ENCODE peak calls at places on chromosomes 16 and 17, in five cellular contexts. C, I, U, R and T are unnamed samples.

GRCh38 chr16:50706250-50706649 is 12.8 kb downstream of the NOD2 start:
- DNase-seq in I (no peak), C (no peak), U (no peak), R (no peak), T (no peak)

GRCh38 chr16:89187337-89188063 is 12.8 kb downstream of the SLC22A31 start:
- DNase-seq in R (no peak), I (no peak), U (peak; percentile 42), C (no peak), T (no peak)

GRCh38 chr17:8960325-8961144 is 5.0 kb downstream of the PIK3R5 start:
- DNase-seq in C (no peak), R (no peak), I (no peak), U (no peak), T (no peak)

GRCh38 chr17:30530346-30531025 is 53.3 kb downstream of the GOSR1 start:
- DNase-seq in U (no peak), I (no peak), R (no peak), C (no peak), T (no peak)

GRCh38 chr16:31191697-31192428 is 10.7 kb downstream of the PYCARD start:
- DNase-seq in C (no peak), I (no peak), U (no peak), R (no peak), T (no peak)

GRCh38 chr16:56866955-56867830 is 2.2 kb downstream of the SLC12A3 start:
- DNase-seq in R (no peak), C (no peak), U (peak; percentile 75), I (peak; percentile 67), T (no peak)

GRCh38 chr17:79991140-79991923 is 44.3 kb downstream of the TBC1D16 start:
- DNase-seq in U (peak; percentile 91), C (peak; percentile 90), R (peak; percentile 57), I (peak; percentile 83), T (peak; percentile 77)

GRCh38 chr17:81415681-81416080 is 20.4 kb downstream of the BAHCC1 start:
- DNase-seq in I (no peak), R (no peak), C (no peak), U (no peak), T (no peak)

GRCh38 chr16:30786115-30786935 is 680 bp downstream of the ZNF629 start:
- DNase-seq in R (no peak), C (peak; percentile 63), I (no peak), U (peak; percentile 71), T (no peak)

GRCh38 chr16:73288435-73288834 is 240.5 kb upstream of the ZFHX3 start:
- DNase-seq in I (no peak), U (no peak), R (no peak), C (no peak), T (no peak)

GRCh38 chr17:57948555-57949420 is 6.4 kb downstream of the CUEDC1 start:
- DNase-seq in I (peak; percentile 53), U (no peak), C (no peak), R (no peak), T (no peak)

GRCh38 chr17:33945641-33946546 is 309.2 kb upstream of the CCL2 start:
- DNase-seq in R (no peak), I (no peak), U (no peak), C (no peak), T (no peak)

GRCh38 chr16:56815721-56816120 is 49.3 kb upstream of the SLC12A3 start:
- DNase-seq in U (no peak), C (peak; percentile 55), I (no peak), R (no peak), T (no peak)

GRCh38 chr17:42055496-42055895 is 5.1 kb upstream of the C17orf113 start:
- DNase-seq in R (no peak), U (no peak), I (no peak), C (no peak), T (no peak)

GRCh38 chr16:57486858-57487834 is 853 bp upstream of the DOK4 start:
- DNase-seq in R (no peak), C (no peak), I (no peak), U (no peak), T (no peak)

GRCh38 chr16:82138478-82139285 is 31.3 kb downstream of the MPHOSPH6 start:
- DNase-seq in U (no peak), R (no peak), I (no peak), C (no peak), T (no peak)

GRCh38 chr16:21264226-21265036 is 13.7 kb downstream of the CRYM start:
- DNase-seq in R (no peak), C (peak; percentile 58), U (peak; percentile 34), I (no peak), T (no peak)

GRCh38 chr17:36992701-36993100 is 43.9 kb downstream of the AATF start:
- DNase-seq in U (no peak), I (no peak), R (no peak), C (no peak), T (no peak)

GRCh38 chr17:36524428-36524876 is 10.2 kb downstream of the MYO19 start:
- DNase-seq in C (no peak), U (no peak), I (no peak), R (no peak), T (no peak)

GRCh38 chr17:58417300-58418092 is at the start of gene RNF43:
- DNase-seq in R (peak; percentile 66), I (peak; percentile 83), U (peak; percentile 94), C (peak; percentile 88), T (peak; percentile 91)

GRCh38 chr17:8162997-8163977 is 539 bp upstream of the VAMP2 start:
- DNase-seq in C (peak; percentile 54), I (no peak), U (peak; percentile 70), R (no peak), T (no peak)

GRCh38 chr16:87063543-87063942 is 253.6 kb downstream of the C16orf95 start:
- DNase-seq in R (no peak), C (no peak), I (no peak), U (no peak), T (no peak)

GRCh38 chr17:58514795-58515157 is 338 bp upstream of the MTMR4 start:
- DNase-seq in R (no peak), U (no peak), I (no peak), C (no peak), T (no peak)

GRCh38 chr16:67326472-67327309 is at the start of the genes KCTD19 and LRRC36:
- DNase-seq in U (peak; percentile 95), R (peak; percentile 42), I (no peak), C (peak; percentile 70), T (peak; percentile 48)

GRCh38 chr16:10867199-10867598 is 9.8 kb upstream of the CIITA start:
- DNase-seq in C (no peak), U (no peak), R (no peak), I (no peak), T (no peak)

GRCh38 chr17:45106101-45106500 is 26.2 kb downstream of the PLCD3 start:
- DNase-seq in C (peak; percentile 32), I (no peak), R (no peak), U (no peak), T (no peak)

GRCh38 chr17:39621523-39622379 is 5.0 kb upstream of the PPP1R1B start:
- DNase-seq in C (peak; percentile 92), R (peak; percentile 98), U (peak; percentile 90), I (peak; percentile 84), T (peak; percentile 87)

GRCh38 chr16:46859719-46860152 is 24.4 kb upstream of the GPT2 start:
- DNase-seq in U (no peak), C (no peak), R (no peak), I (peak; percentile 75), T (no peak)